ENCODE peak calls at places on chromosomes 11 and 22, in six cellular contexts. Z, R, H, U, M and F are unnamed samples.

GRCh38 chr11:2304156-2305139 is 2.6 kb downstream of the TSPAN32 start:
- DNase-seq in M (no peak), U (no peak), Z (no peak), H (no peak), R (no peak), F (no peak)

GRCh38 chr22:27217154-27217553 is 559.8 kb downstream of the MIAT start:
- DNase-seq in R (no peak), Z (no peak), H (no peak), U (no peak), M (no peak), F (no peak)

GRCh38 chr11:122981388-122982264 is at the start of gene BSX:
- DNase-seq in H (peak), Z (peak), R (peak), M (no peak), U (peak), F (no peak)

GRCh38 chr22:23478175-23478574 is 101.9 kb downstream of the IGLL1 start:
- DNase-seq in M (no peak), Z (peak), H (no peak), R (no peak), U (no peak), F (no peak)

GRCh38 chr11:7576671-7577225 is 62.9 kb downstream of the PPFIBP2 start:
- DNase-seq in H (no peak), U (peak), R (no peak), Z (no peak), M (no peak), F (no peak)

GRCh38 chr11:70250876-70251275 is 19.6 kb upstream of the PPFIA1 start:
- DNase-seq in R (no peak), Z (no peak), H (no peak), M (no peak), U (no peak), F (no peak)

GRCh38 chr11:17610402-17610894 is 63.4 kb downstream of the OTOG start:
- DNase-seq in R (no peak), U (no peak), M (no peak), Z (no peak), H (no peak), F (no peak)

GRCh38 chr11:58866788-58867187 is 22.3 kb upstream of the GLYATL2 start:
- DNase-seq in H (no peak), M (no peak), Z (no peak), U (no peak), R (peak), F (no peak)

GRCh38 chr11:45182902-45183301 is 36.5 kb downstream of the PRDM11 start:
- DNase-seq in H (no peak), U (peak), Z (peak), R (peak), M (no peak), F (no peak)

GRCh38 chr22:43289976-43290663 is 53.1 kb downstream of the SCUBE1 start:
- DNase-seq in R (no peak), Z (no peak), U (no peak), H (no peak), M (no peak), F (no peak)

GRCh38 chr11:29282088-29282487 is 734.7 kb downstream of the KCNA4 start:
- DNase-seq in R (peak), H (peak), Z (no peak), U (no peak), M (peak), F (peak)

GRCh38 chr11:116224154-116224888 is 548.5 kb downstream of the BUD13 start:
- DNase-seq in M (peak), U (peak), Z (peak), H (peak), R (peak), F (no peak)

GRCh38 chr11:47980907-47981621 is 705 bp downstream of the PTPRJ start:
- DNase-seq in R (no peak), U (peak), M (no peak), H (peak), Z (peak), F (no peak)
- TF ChIP-seq CTCF in R (peak), U (no peak), M (no peak), H (peak), Z (peak), F (no peak)

GRCh38 chr11:47846998-47847397 is 1.2 kb downstream of the NUP160 start:
- DNase-seq in U (no peak), H (no peak), R (no peak), M (no peak), Z (no peak), F (no peak)
- H3K4me3 ChIP-seq in U (peak), H (peak), R (no peak), M (peak), Z (peak), F (peak)

GRCh38 chr22:48523761-48524160 is 1303.9 kb downstream of the BRD1 start:
- DNase-seq in U (no peak), R (no peak), Z (no peak), H (no peak), M (no peak), F (no peak)

GRCh38 chr22:48523091-48523490 is 1304.6 kb downstream of the BRD1 start:
- DNase-seq in R (no peak), U (no peak), Z (no peak), H (no peak), M (no peak), F (no peak)

GRCh38 chr22:48522271-48522670 is 1305.4 kb downstream of the BRD1 start:
- DNase-seq in H (no peak), M (no peak), R (no peak), U (no peak), Z (no peak), F (no peak)

GRCh38 chr22:48520207-48520606 is 1307.5 kb downstream of the BRD1 start:
- DNase-seq in R (no peak), Z (no peak), M (no peak), U (no peak), H (no peak), F (no peak)

DNA sequence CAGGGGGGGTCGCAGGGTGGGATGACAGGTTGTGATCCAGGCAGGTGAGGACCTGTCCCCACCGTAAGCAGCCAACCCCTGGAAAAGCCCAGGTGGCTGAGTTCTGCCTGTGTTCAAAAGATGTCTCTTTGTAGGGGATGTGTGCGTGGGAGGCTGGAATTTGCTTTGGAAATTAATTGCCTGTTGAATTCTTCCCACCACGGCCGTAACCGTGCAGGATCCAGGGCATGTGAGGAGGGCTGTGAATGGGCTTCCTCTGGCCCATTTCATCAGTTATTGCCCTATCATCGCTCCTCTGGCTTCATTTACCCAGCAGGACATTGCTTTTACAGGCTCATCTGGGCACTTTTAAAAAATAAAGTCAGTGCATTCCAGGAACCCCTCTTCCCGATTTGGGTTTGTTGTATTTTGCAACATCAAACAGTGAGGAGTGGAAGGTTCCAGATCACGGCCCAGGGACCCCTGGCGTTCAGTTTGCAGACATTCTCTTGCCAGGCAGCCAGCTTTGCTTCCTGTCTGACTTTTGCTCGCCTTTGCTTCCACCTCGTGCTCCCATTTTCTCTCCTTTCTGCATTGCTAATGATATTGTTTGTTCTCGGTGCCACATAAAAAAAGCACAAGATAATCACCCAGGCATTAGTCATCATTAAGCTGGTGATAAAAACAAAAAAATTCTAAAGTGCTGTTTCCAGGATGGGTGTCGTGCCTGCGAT is 1306.6 kb downstream of the BRD1 start:
- DNase-seq in R (no peak), H (no peak), Z (peak), U (no peak), M (no peak), F (no peak)
- TF ChIP-seq CTCF in R (no peak), H (no peak), Z (peak), U (no peak), M (no peak), F (no peak)

GRCh38 chr22:29314537-29315285 is 786 bp downstream of the RASL10A start:
- DNase-seq in Z (no peak), U (no peak), R (no peak), H (no peak), M (no peak), F (no peak)
- H3K4me3 ChIP-seq in Z (no peak), U (peak), R (no peak), H (no peak), M (peak), F (no peak)

DNA sequence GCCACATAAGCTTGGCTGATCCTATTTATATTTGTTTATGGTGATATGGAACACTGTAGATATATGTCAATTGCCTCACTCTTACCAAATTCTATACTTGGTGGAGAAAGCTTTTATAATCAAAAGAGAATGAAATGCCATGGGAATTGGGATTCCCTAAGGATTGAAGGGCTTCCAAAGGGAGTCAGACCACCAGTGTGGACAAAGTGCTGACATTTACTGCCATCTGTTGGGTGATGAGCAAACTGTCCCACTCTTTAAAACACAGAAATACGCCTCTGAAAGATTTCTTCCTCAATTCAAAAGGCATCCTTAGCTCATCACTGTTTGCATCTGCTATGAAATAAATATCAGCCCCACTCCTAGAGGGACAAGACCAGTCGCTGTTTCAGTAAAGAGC is 7.1 kb downstream of the SLC1A2 start:
- DNase-seq in H (no peak), Z (no peak), M (no peak), U (no peak), R (peak), F (no peak)
- TF ChIP-seq CTCF in H (peak), Z (peak), M (peak), U (no peak), R (peak), F (peak)